ENCODE peak calls at places on chromosomes 6 and 20, in seven cellular contexts. E, T, M, V, G, D and H are unnamed samples.

GRCh38 chr20:53071833-53072232 is 99.7 kb downstream of the TSHZ2 start:
- DNase-seq in E (no peak), T (no peak), M (no peak), V (no peak), G (no peak), D (no peak), H (no peak)

GRCh38 chr20:63323298-63323820 is 30.4 kb downstream of the COL20A1 start:
- DNase-seq in E (no peak), T (peak; percentile 50), M (no peak), V (peak; percentile 22), G (no peak), D (no peak), H (no peak)

GRCh38 chr20:36506253-36506652 is 35.1 kb upstream of the MYL9 start:
- DNase-seq in E (no peak), T (no peak), M (no peak), V (no peak), G (no peak), D (peak; percentile 24), H (no peak)

GRCh38 chr20:35106827-35107380 is 14.3 kb upstream of the TRPC4AP start:
- DNase-seq in E (no peak), T (no peak), M (no peak), V (no peak), G (no peak), D (no peak), H (no peak)

GRCh38 chr20:24909086-24909780 is 39.8 kb upstream of the CST7 start:
- DNase-seq in E (no peak), T (no peak), M (no peak), V (no peak), G (no peak), D (no peak), H (no peak)

GRCh38 chr20:63945921-63946920 is 10.0 kb downstream of the UCKL1 start:
- DNase-seq in E (no peak), T (no peak), M (no peak), V (peak; percentile 64), G (peak; percentile 79), D (no peak), H (no peak)

GRCh38 chr6:90158945-90159344 is 137.7 kb downstream of the BACH2 start:
- DNase-seq in E (no peak), T (no peak), M (no peak), V (no peak), G (no peak), D (no peak), H (no peak)

GRCh38 chr6:42443312-42444075 is 8.2 kb downstream of the TRERF1 start:
- DNase-seq in E (no peak), T (no peak), M (no peak), V (no peak), G (no peak), D (no peak), H (no peak)

GRCh38 chr6:145815351-145815772 is 767 bp upstream of the FBXO30 start:
- DNase-seq in E (no peak), T (peak; percentile 45), M (no peak), V (peak; percentile 71), G (no peak), D (no peak), H (no peak)

DNA sequence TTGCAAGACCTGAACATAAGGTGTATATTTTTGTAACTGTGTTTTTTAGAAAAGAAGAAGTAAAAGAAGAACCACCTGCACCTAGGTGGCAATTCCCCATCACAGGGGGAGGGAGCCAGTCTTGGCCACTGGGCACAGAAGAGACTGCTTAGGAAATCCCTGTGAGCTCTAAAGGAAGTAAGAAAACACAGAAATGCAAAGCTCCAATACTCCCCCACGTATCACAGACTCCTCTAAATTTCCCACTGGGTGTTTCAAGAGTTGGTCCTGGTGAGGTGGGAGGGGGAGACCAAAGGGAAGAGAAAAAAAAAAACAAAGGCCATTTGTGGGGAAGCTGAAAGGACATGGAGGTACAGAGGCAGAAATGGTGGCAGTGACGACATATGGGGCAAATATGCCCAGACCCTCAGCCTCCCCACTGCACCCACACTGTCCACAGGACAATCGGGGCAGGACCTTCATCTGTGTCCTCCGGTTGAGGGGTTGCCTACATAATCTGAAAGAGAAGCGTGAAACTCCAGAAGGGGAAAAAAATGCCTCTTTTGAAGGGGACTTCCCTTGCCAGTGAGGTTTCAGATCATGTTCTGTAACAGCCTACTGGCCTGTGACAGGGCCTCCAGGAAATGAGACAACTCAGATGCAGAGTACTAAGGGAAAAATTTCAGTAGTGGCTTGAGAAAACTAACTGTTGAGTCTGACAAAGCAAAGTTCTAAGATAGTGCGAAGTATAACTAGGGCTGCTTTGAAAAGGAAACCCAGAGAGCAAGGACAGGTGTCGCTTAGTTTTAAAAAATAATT is 226.2 kb upstream of the MARCKS start:
- DNase-seq in E (no peak), T (no peak), M (no peak), V (no peak), G (no peak), D (peak; percentile 77), H (no peak)
- TF ChIP-seq POLR2AphosphoS5 in E (no peak), T (no peak), M (no peak), V (no peak), G (peak; percentile 63), D (no peak), H (no peak)

GRCh38 chr20:10649817-10650200 is 24.0 kb downstream of the JAG1 start:
- DNase-seq in E (no peak), T (no peak), M (no peak), V (no peak), G (no peak), D (no peak), H (no peak)

GRCh38 chr20:10652660-10653191 is 21.1 kb downstream of the JAG1 start:
- DNase-seq in E (no peak), T (no peak), M (no peak), V (peak; percentile 67), G (no peak), D (peak; percentile 53), H (no peak)

GRCh38 chr20:10652185-10652584 is 21.6 kb downstream of the JAG1 start:
- DNase-seq in E (no peak), T (no peak), M (no peak), V (no peak), G (no peak), D (no peak), H (no peak)

GRCh38 chr20:10649080-10649816 is 24.6 kb downstream of the JAG1 start:
- DNase-seq in E (no peak), T (no peak), M (no peak), V (no peak), G (no peak), D (no peak), H (no peak)

DNA sequence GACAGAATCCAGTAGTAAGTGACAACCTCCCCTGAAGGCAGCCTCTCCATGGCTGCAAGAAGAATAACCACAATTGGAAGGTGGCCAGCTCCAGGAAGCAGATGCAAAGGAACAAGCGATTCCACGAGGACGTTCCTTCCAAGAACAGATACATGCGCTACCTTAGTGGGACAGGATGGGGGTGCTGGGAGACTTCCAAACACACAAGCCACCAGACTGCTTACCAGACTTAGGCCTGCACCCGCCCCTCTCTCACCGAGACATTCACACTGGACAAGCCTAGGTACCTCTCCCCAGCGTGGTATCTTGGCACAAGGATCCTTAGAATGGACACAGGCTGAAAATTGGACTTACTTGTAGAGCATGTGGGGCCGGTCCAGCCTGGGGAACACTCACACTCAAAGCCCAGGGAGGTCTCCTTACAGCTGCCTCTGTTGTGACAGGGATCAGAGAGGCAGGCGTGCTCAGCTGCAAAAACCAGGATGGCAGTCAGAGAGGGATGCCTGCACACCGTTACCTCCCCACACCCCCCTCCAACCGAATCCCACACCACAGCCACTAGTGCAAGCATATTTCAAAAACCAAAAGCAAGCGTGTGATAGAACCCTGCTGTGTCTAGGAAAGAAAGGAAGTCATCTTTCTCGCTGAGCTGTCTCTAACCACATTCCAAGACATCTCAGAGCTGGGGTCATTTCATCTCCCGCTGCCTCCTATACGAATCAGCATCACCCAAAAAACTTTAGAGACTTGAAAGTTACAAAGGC is 22.4 kb downstream of the JAG1 start:
- DNase-seq in E (no peak), T (no peak), M (no peak), V (peak; percentile 85), G (no peak), D (peak; percentile 60), H (peak; percentile 52)
- TF ChIP-seq CTCF in E (no peak), T (no peak), M (no peak), V (no peak), G (no peak), D (no peak), H (no peak)

GRCh38 chr6:165986647-165987482 is 180.8 kb downstream of the TBXT start:
- DNase-seq in E (no peak), T (no peak), M (no peak), V (peak; percentile 81), G (no peak), D (no peak), H (no peak)

GRCh38 chr6:165987483-165988305 is 180.0 kb downstream of the TBXT start:
- DNase-seq in E (no peak), T (no peak), M (no peak), V (peak; percentile 98), G (no peak), D (no peak), H (no peak)

GRCh38 chr6:165990216-165990615 is 177.4 kb downstream of the TBXT start:
- DNase-seq in E (no peak), T (no peak), M (no peak), V (no peak), G (no peak), D (no peak), H (no peak)

GRCh38 chr6:165988757-165989456 is 178.7 kb downstream of the TBXT start:
- DNase-seq in E (no peak), T (no peak), M (no peak), V (peak; percentile 73), G (no peak), D (no peak), H (no peak)

DNA sequence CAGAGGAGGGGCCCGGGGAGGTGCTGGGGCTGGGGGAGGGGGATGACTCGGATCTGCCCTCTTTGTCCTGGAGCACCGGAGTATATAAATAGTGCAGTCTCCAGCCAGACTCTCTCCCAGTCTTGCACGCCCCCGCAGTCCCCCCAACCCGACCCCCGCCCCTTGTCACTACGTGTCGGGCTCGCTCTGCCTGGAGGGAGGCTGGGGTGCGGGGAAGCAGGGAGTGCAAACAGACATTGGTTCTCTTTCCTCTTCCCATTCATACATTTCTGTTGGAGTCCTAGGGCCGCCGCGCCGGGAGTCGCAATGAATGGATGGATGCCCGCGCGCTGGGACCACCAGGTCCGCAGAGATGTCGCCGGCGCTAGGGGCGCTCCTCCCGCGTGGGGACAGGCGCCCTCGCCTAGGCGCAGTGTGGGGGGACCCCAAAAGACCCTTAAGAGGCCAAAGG is 179.3 kb downstream of the TBXT start:
- DNase-seq in E (no peak), T (no peak), M (no peak), V (no peak), G (no peak), D (no peak), H (no peak)
- TF ChIP-seq POLR2AphosphoS5 in E (no peak), T (no peak), M (no peak), V (no peak), G (no peak), D (no peak), H (no peak)

GRCh38 chr20:39105551-39105950 is 143.4 kb downstream of the DHX35 start:
- DNase-seq in E (no peak), T (peak; percentile 39), M (no peak), V (no peak), G (no peak), D (no peak), H (no peak)

GRCh38 chr20:39107741-39108140 is 145.6 kb downstream of the DHX35 start:
- DNase-seq in E (peak; percentile 73), T (no peak), M (no peak), V (no peak), G (no peak), D (no peak), H (no peak)

GRCh38 chr20:39106791-39107190 is 144.6 kb downstream of the DHX35 start:
- DNase-seq in E (no peak), T (no peak), M (no peak), V (no peak), G (no peak), D (no peak), H (no peak)

GRCh38 chr20:39103305-39103704 is 141.2 kb downstream of the DHX35 start:
- DNase-seq in E (no peak), T (no peak), M (no peak), V (no peak), G (no peak), D (no peak), H (no peak)

GRCh38 chr20:39103732-39104131 is 141.6 kb downstream of the DHX35 start:
- DNase-seq in E (no peak), T (no peak), M (no peak), V (no peak), G (no peak), D (no peak), H (no peak)
- TF ChIP-seq CTCF in E (no peak), T (peak; percentile 17), M (no peak), V (no peak), G (no peak), D (no peak), H (no peak)